ENCODE peak calls at places on chromosomes 4 and X, in four cellular contexts. X, W, Y and S are unnamed samples.

GRCh38 chrX:150926791-150927190 is 28.3 kb upstream of the CD99L2 start:
- DNase-seq in X (no peak), W (no peak), Y (no peak), S (no peak)

GRCh38 chr4:141416219-141416618 is 195.5 kb downstream of the ZNF330 start:
- DNase-seq in X (no peak), W (no peak), Y (no peak), S (no peak)

GRCh38 chr4:3257125-3257690 is 8.2 kb downstream of the MSANTD1 start:
- DNase-seq in X (no peak), W (no peak), Y (no peak), S (no peak)

GRCh38 chr4:478373-478772 is 20.6 kb downstream of the ZNF721 start:
- DNase-seq in X (no peak), W (no peak), Y (peak; percentile 55), S (no peak)

GRCh38 chr4:531076-531475 is 32.1 kb downstream of the PIGG start:
- DNase-seq in X (no peak), W (no peak), Y (no peak), S (no peak)

GRCh38 chr4:83875437-83875836 is 339.5 kb downstream of the GPAT3 start:
- DNase-seq in X (no peak), W (no peak), Y (no peak), S (no peak)

GRCh38 chr4:36244257-36245084 is at the start of gene ARAP2:
- DNase-seq in X (no peak), W (peak; percentile 35), Y (peak; percentile 35), S (peak; percentile 12)

GRCh38 chr4:154164931-154165839 is 326.4 kb downstream of the DCHS2 start:
- DNase-seq in X (peak; percentile 9), W (no peak), Y (peak; percentile 88), S (no peak)

GRCh38 chr4:156581693-156582092 is 389.9 kb downstream of the PDGFC start:
- DNase-seq in X (no peak), W (no peak), Y (no peak), S (no peak)

GRCh38 chr4:54976682-54977081 is 148.7 kb downstream of the KDR start:
- DNase-seq in X (no peak), W (no peak), Y (peak; percentile 9), S (peak; percentile 45)

GRCh38 chr4:31094474-31094873 is 374.3 kb downstream of the PCDH7 start:
- DNase-seq in X (no peak), W (no peak), Y (no peak), S (no peak)

GRCh38 chr4:142435599-142436235 is 410.4 kb downstream of the INPP4B start:
- DNase-seq in X (no peak), W (peak; percentile 17), Y (peak; percentile 4), S (peak; percentile 12)

GRCh38 chr4:22179124-22179874 is 230.7 kb upstream of the KCNIP4 start:
- DNase-seq in X (no peak), W (no peak), Y (peak; percentile 30), S (no peak)

GRCh38 chr4:68373513-68373912 is 23.6 kb upstream of the YTHDC1 start:
- DNase-seq in X (no peak), W (peak; percentile 55), Y (peak; percentile 83), S (peak; percentile 89)

GRCh38 chr4:40940317-40940720 is 190.6 kb downstream of the NSUN7 start:
- DNase-seq in X (no peak), W (no peak), Y (no peak), S (peak; percentile 69)

GRCh38 chr4:119525005-119525749 is 103.4 kb downstream of the PDE5A start:
- DNase-seq in X (no peak), W (no peak), Y (peak; percentile 90), S (peak; percentile 77)

GRCh38 chrX:357693-358471 is 28.8 kb downstream of the PPP2R3B start:
- DNase-seq in X (peak; percentile 6), W (no peak), Y (peak; percentile 63), S (no peak)

GRCh38 chr4:163922302-163922701 is 427.8 kb downstream of the TMA16 start:
- DNase-seq in X (no peak), W (no peak), Y (no peak), S (no peak)

GRCh38 chr4:111362891-111363290 is 740.0 kb upstream of the PITX2 start:
- DNase-seq in X (no peak), W (no peak), Y (peak; percentile 1), S (no peak)

GRCh38 chr4:5524900-5525299 is 183.5 kb downstream of the EVC2 start:
- DNase-seq in X (no peak), W (no peak), Y (peak; percentile 54), S (peak; percentile 74)

GRCh38 chr4:6095023-6095817 is 77.0 kb upstream of the C4orf50 start:
- DNase-seq in X (no peak), W (no peak), Y (no peak), S (peak; percentile 6)

GRCh38 chr4:163172666-163173065 is 6.0 kb upstream of the NAF1 start:
- DNase-seq in X (no peak), W (no peak), Y (no peak), S (no peak)

GRCh38 chr4:128315756-128316520 is 28.3 kb upstream of the PGRMC2 start:
- DNase-seq in X (no peak), W (no peak), Y (peak; percentile 40), S (no peak)

GRCh38 chr4:189279188-189279587 is 661.5 kb upstream of the FRG1 start:
- DNase-seq in X (no peak), W (no peak), Y (peak; percentile 6), S (no peak)

GRCh38 chr4:83011779-83012630 is 1.4 kb upstream of the LIN54 start:
- DNase-seq in X (peak; percentile 25), W (no peak), Y (peak; percentile 31), S (peak; percentile 59)

GRCh38 chrX:97308161-97308560 is 424.5 kb downstream of the RPA4 start:
- DNase-seq in X (no peak), W (no peak), Y (peak; percentile 20), S (peak; percentile 5)

GRCh38 chrX:151830911-151831310 is 81.8 kb upstream of the MAGEA4 start:
- DNase-seq in X (no peak), W (no peak), Y (peak; percentile 31), S (peak; percentile 14)